ENCODE peak calls at places on chromosomes 13 and 19, in four cellular contexts. One of them, this sample, is unnamed.

GRCh38 chr19:19661675-19662251 is 1.7 kb downstream of the ATP13A1 start:
- DNase-seq in T-helper 1 cell: no peak
- DNase-seq in erythroblast: peak; percentile 44
- DNase-seq in psoas muscle: no peak
- DNase-seq in this sample: no peak

GRCh38 chr13:113342820-113343691 is 20.9 kb downstream of the GRTP1 start:
- DNase-seq in erythroblast: no peak
- DNase-seq in psoas muscle: peak; percentile 37
- DNase-seq in T-helper 1 cell: no peak
- DNase-seq in this sample: no peak

GRCh38 chr13:106415427-106415826 is 120.0 kb downstream of the EFNB2 start:
- DNase-seq in erythroblast: no peak
- DNase-seq in psoas muscle: no peak
- DNase-seq in T-helper 1 cell: no peak
- DNase-seq in this sample: no peak

GRCh38 chr19:35592226-35592625 is 6.3 kb downstream of the PMIS2 start:
- DNase-seq in T-helper 1 cell: no peak
- DNase-seq in psoas muscle: no peak
- DNase-seq in erythroblast: peak; percentile 49
- DNase-seq in this sample: peak; percentile 12

GRCh38 chr13:22447132-22447886 is 733.5 kb upstream of the SGCG start:
- DNase-seq in T-helper 1 cell: no peak
- DNase-seq in psoas muscle: no peak
- DNase-seq in erythroblast: no peak
- DNase-seq in this sample: no peak

GRCh38 chr13:20489185-20489820 is 36.4 kb downstream of the CRYL1 start:
- DNase-seq in T-helper 1 cell: no peak
- DNase-seq in psoas muscle: no peak
- DNase-seq in erythroblast: peak; percentile 25
- DNase-seq in this sample: no peak

GRCh38 chr19:30312582-30313352 is 59.4 kb upstream of the ZNF536 start:
- DNase-seq in erythroblast: no peak
- DNase-seq in T-helper 1 cell: no peak
- DNase-seq in psoas muscle: no peak
- DNase-seq in this sample: no peak

GRCh38 chr13:28447989-28448388 is 46.9 kb downstream of the FLT1 start:
- DNase-seq in psoas muscle: no peak
- DNase-seq in erythroblast: no peak
- DNase-seq in T-helper 1 cell: no peak
- DNase-seq in this sample: no peak

GRCh38 chr13:49587311-49587847 is 2.0 kb upstream of the RCBTB1 start:
- DNase-seq in psoas muscle: no peak
- DNase-seq in T-helper 1 cell: no peak
- DNase-seq in erythroblast: no peak
- DNase-seq in this sample: no peak

GRCh38 chr13:80873589-80873988 is 532.7 kb upstream of the SPRY2 start:
- DNase-seq in erythroblast: no peak
- DNase-seq in psoas muscle: no peak
- DNase-seq in T-helper 1 cell: no peak
- DNase-seq in this sample: no peak

GRCh38 chr13:44918323-44919102 is 70.8 kb downstream of the NUFIP1 start:
- DNase-seq in psoas muscle: peak; percentile 96
- DNase-seq in erythroblast: peak; percentile 91
- DNase-seq in T-helper 1 cell: peak; percentile 66
- DNase-seq in this sample: peak; percentile 70

GRCh38 chr13:35953537-35954206 is 177.5 kb downstream of the DCLK1 start:
- DNase-seq in erythroblast: peak; percentile 4
- DNase-seq in T-helper 1 cell: no peak
- DNase-seq in psoas muscle: peak; percentile 88
- DNase-seq in this sample: peak; percentile 80

GRCh38 chr13:39676315-39676876 is 20.9 kb downstream of the COG6 start:
- DNase-seq in erythroblast: peak; percentile 59
- DNase-seq in T-helper 1 cell: no peak
- DNase-seq in psoas muscle: no peak
- DNase-seq in this sample: no peak

GRCh38 chr13:75050419-75051066 is 431.4 kb downstream of the TBC1D4 start:
- DNase-seq in psoas muscle: no peak
- DNase-seq in T-helper 1 cell: no peak
- DNase-seq in erythroblast: no peak
- DNase-seq in this sample: no peak

GRCh38 chr13:50435011-50435410 is 408.5 kb downstream of the DLEU7 start:
- DNase-seq in erythroblast: no peak
- DNase-seq in T-helper 1 cell: no peak
- DNase-seq in psoas muscle: no peak
- DNase-seq in this sample: no peak

GRCh38 chr13:86383561-86383960 is 584.3 kb upstream of the SLITRK6 start:
- DNase-seq in psoas muscle: no peak
- DNase-seq in T-helper 1 cell: no peak
- DNase-seq in erythroblast: no peak
- DNase-seq in this sample: peak; percentile 50

GRCh38 chr13:45473627-45474026 is 8.9 kb downstream of the COG3 start:
- DNase-seq in psoas muscle: no peak
- DNase-seq in erythroblast: peak; percentile 36
- DNase-seq in T-helper 1 cell: no peak
- DNase-seq in this sample: no peak

GRCh38 chr13:37201081-37201480 is 95.6 kb upstream of the CSNK1A1L start:
- DNase-seq in psoas muscle: no peak
- DNase-seq in T-helper 1 cell: no peak
- DNase-seq in erythroblast: no peak
- DNase-seq in this sample: no peak

GRCh38 chr19:39160523-39160861 is 34.9 kb downstream of the PAK4 start:
- DNase-seq in T-helper 1 cell: no peak
- DNase-seq in erythroblast: no peak
- DNase-seq in psoas muscle: no peak
- DNase-seq in this sample: no peak

GRCh38 chr19:15532779-15533521 is 24.6 kb downstream of the CYP4F22 start:
- DNase-seq in erythroblast: no peak
- DNase-seq in psoas muscle: no peak
- DNase-seq in T-helper 1 cell: no peak
- DNase-seq in this sample: no peak

GRCh38 chr19:17949956-17950309 is 17.0 kb upstream of the KCNN1 start:
- DNase-seq in T-helper 1 cell: no peak
- DNase-seq in erythroblast: no peak
- DNase-seq in psoas muscle: no peak
- DNase-seq in this sample: no peak

GRCh38 chr19:48635966-48636858 is 967 bp downstream of the DBP start:
- DNase-seq in erythroblast: no peak
- DNase-seq in psoas muscle: peak; percentile 75
- DNase-seq in T-helper 1 cell: no peak
- DNase-seq in this sample: no peak

GRCh38 chr13:89883893-89884448 is 1463.5 kb upstream of the MIR17HG start:
- DNase-seq in psoas muscle: no peak
- DNase-seq in erythroblast: no peak
- DNase-seq in T-helper 1 cell: no peak
- DNase-seq in this sample: no peak

GRCh38 chr19:5293607-5294089 is 47.0 kb downstream of the PTPRS start:
- DNase-seq in erythroblast: no peak
- DNase-seq in T-helper 1 cell: no peak
- DNase-seq in psoas muscle: peak; percentile 66
- DNase-seq in this sample: no peak

GRCh38 chr13:25170554-25171107 is 1.5 kb downstream of the AMER2 start:
- DNase-seq in T-helper 1 cell: no peak
- DNase-seq in erythroblast: no peak
- DNase-seq in psoas muscle: no peak
- DNase-seq in this sample: no peak

GRCh38 chr19:13869324-13869723 is 7.6 kb upstream of the NANOS3 start:
- DNase-seq in psoas muscle: no peak
- DNase-seq in erythroblast: no peak
- DNase-seq in T-helper 1 cell: no peak
- DNase-seq in this sample: no peak

GRCh38 chr13:98252931-98253470 is 75.9 kb upstream of the RNF113B start:
- DNase-seq in psoas muscle: no peak
- DNase-seq in erythroblast: no peak
- DNase-seq in T-helper 1 cell: no peak
- DNase-seq in this sample: no peak

GRCh38 chr19:6997679-6998445 is 23.4 kb downstream of the MBD3L2B start:
- DNase-seq in T-helper 1 cell: no peak
- DNase-seq in erythroblast: no peak
- DNase-seq in psoas muscle: no peak
- DNase-seq in this sample: no peak

GRCh38 chr19:38736036-38736412 is 8.2 kb downstream of the CAPN12 start:
- DNase-seq in erythroblast: peak; percentile 57
- DNase-seq in psoas muscle: peak; percentile 74
- DNase-seq in T-helper 1 cell: peak; percentile 59
- DNase-seq in this sample: peak; percentile 34

GRCh38 chr19:30444686-30445232 is 72.6 kb downstream of the ZNF536 start:
- DNase-seq in psoas muscle: no peak
- DNase-seq in T-helper 1 cell: no peak
- DNase-seq in erythroblast: no peak
- DNase-seq in this sample: no peak

GRCh38 chr13:69706807-69707206 is 400.8 kb upstream of the ATXN8OS start:
- DNase-seq in erythroblast: no peak
- DNase-seq in psoas muscle: no peak
- DNase-seq in T-helper 1 cell: no peak
- DNase-seq in this sample: no peak

GRCh38 chr13:26067601-26068000 is 15.8 kb upstream of the SHISA2 start:
- DNase-seq in erythroblast: no peak
- DNase-seq in psoas muscle: no peak
- DNase-seq in T-helper 1 cell: no peak
- DNase-seq in this sample: no peak

GRCh38 chr19:1074512-1075283 is 7.7 kb downstream of the ARHGAP45 start:
- DNase-seq in T-helper 1 cell: peak; percentile 93
- DNase-seq in psoas muscle: peak; percentile 90
- DNase-seq in erythroblast: no peak
- DNase-seq in this sample: peak; percentile 78

GRCh38 chr13:112690242-112690943 is 555 bp downstream of the ATP11A start:
- DNase-seq in psoas muscle: peak; percentile 73
- DNase-seq in T-helper 1 cell: no peak
- DNase-seq in erythroblast: peak; percentile 73
- DNase-seq in this sample: peak; percentile 82

GRCh38 chr19:46813570-46814358 is 25.4 kb upstream of the SLC1A5 start:
- DNase-seq in psoas muscle: peak; percentile 75
- DNase-seq in T-helper 1 cell: no peak
- DNase-seq in erythroblast: no peak
- DNase-seq in this sample: peak; percentile 69

GRCh38 chr19:13228561-13228960 is 78.3 kb downstream of the IER2 start:
- DNase-seq in psoas muscle: no peak
- DNase-seq in T-helper 1 cell: no peak
- DNase-seq in erythroblast: no peak
- DNase-seq in this sample: no peak

This sample was measured in NCI-H774.